ENCODE peak calls at places on chromosomes 2 and 18, in seven cellular contexts. One of them, this sample, is unnamed.
A peak's percentile ranks its signal among the peaks of the same experiment; 100 is the strongest.

GRCh38 chr2:128369126-128369555 is 50.5 kb upstream of the HS6ST1 start:
- DNase-seq in activated T-cell treated with anti-CD3 and anti-CD28 coated beads, Interleukin-2, amount 50 U/mL, for 1 hour: no peak
- DNase-seq in CD8-positive, alpha-beta T cell: no peak
- DNase-seq in HT-29: no peak
- DNase-seq in Daoy: no peak
- DNase-seq in adipocyte: peak; percentile 44
- DNase-seq in stimulated activated CD4-positive, alpha-beta T cell treated with anti-CD3 and anti-CD28 coated beads, Interleukin-12 subunit alpha, Interleukin-12 subunit beta, amount 100 ng/mL, for 24 hours: no peak
- DNase-seq in this sample: no peak

GRCh38 chr2:98795903-98796676 is 65.2 kb upstream of the MGAT4A start:
- DNase-seq in activated T-cell treated with anti-CD3 and anti-CD28 coated beads, Interleukin-2, amount 50 U/mL, for 1 hour: no peak
- DNase-seq in CD8-positive, alpha-beta T cell: no peak
- DNase-seq in HT-29: no peak
- DNase-seq in Daoy: no peak
- DNase-seq in adipocyte: no peak
- DNase-seq in stimulated activated CD4-positive, alpha-beta T cell treated with anti-CD3 and anti-CD28 coated beads, Interleukin-12 subunit alpha, Interleukin-12 subunit beta, amount 100 ng/mL, for 24 hours: no peak
- DNase-seq in this sample: no peak

GRCh38 chr2:443211-443610 is 155.3 kb upstream of the ALKAL2 start:
- DNase-seq in activated T-cell treated with anti-CD3 and anti-CD28 coated beads, Interleukin-2, amount 50 U/mL, for 1 hour: no peak
- DNase-seq in CD8-positive, alpha-beta T cell: no peak
- DNase-seq in HT-29: no peak
- DNase-seq in Daoy: no peak
- DNase-seq in adipocyte: no peak
- DNase-seq in stimulated activated CD4-positive, alpha-beta T cell treated with anti-CD3 and anti-CD28 coated beads, Interleukin-12 subunit alpha, Interleukin-12 subunit beta, amount 100 ng/mL, for 24 hours: no peak
- DNase-seq in this sample: no peak

GRCh38 chr2:189076572-189076971 is 102.4 kb downstream of the COL3A1 start:
- DNase-seq in activated T-cell treated with anti-CD3 and anti-CD28 coated beads, Interleukin-2, amount 50 U/mL, for 1 hour: no peak
- DNase-seq in CD8-positive, alpha-beta T cell: no peak
- DNase-seq in HT-29: no peak
- DNase-seq in Daoy: peak; percentile 43
- DNase-seq in adipocyte: peak; percentile 56
- DNase-seq in stimulated activated CD4-positive, alpha-beta T cell treated with anti-CD3 and anti-CD28 coated beads, Interleukin-12 subunit alpha, Interleukin-12 subunit beta, amount 100 ng/mL, for 24 hours: no peak
- DNase-seq in this sample: no peak

GRCh38 chr2:46878240-46878877 is 37.2 kb downstream of the MCFD2 start:
- DNase-seq in activated T-cell treated with anti-CD3 and anti-CD28 coated beads, Interleukin-2, amount 50 U/mL, for 1 hour: no peak
- DNase-seq in CD8-positive, alpha-beta T cell: no peak
- DNase-seq in HT-29: no peak
- DNase-seq in Daoy: no peak
- DNase-seq in adipocyte: no peak
- DNase-seq in stimulated activated CD4-positive, alpha-beta T cell treated with anti-CD3 and anti-CD28 coated beads, Interleukin-12 subunit alpha, Interleukin-12 subunit beta, amount 100 ng/mL, for 24 hours: no peak
- DNase-seq in this sample: no peak

GRCh38 chr2:30232801-30233130 is 1.4 kb downstream of the LBH start:
- DNase-seq in activated T-cell treated with anti-CD3 and anti-CD28 coated beads, Interleukin-2, amount 50 U/mL, for 1 hour: peak; percentile 59
- DNase-seq in CD8-positive, alpha-beta T cell: peak; percentile 42
- DNase-seq in HT-29: no peak
- DNase-seq in Daoy: peak; percentile 58
- DNase-seq in adipocyte: no peak
- DNase-seq in stimulated activated CD4-positive, alpha-beta T cell treated with anti-CD3 and anti-CD28 coated beads, Interleukin-12 subunit alpha, Interleukin-12 subunit beta, amount 100 ng/mL, for 24 hours: no peak
- DNase-seq in this sample: no peak

GRCh38 chr2:70907130-70907756 is 28.5 kb upstream of the ATP6V1B1 start:
- DNase-seq in activated T-cell treated with anti-CD3 and anti-CD28 coated beads, Interleukin-2, amount 50 U/mL, for 1 hour: no peak
- DNase-seq in CD8-positive, alpha-beta T cell: no peak
- DNase-seq in HT-29: no peak
- DNase-seq in Daoy: no peak
- DNase-seq in adipocyte: peak; percentile 49
- DNase-seq in stimulated activated CD4-positive, alpha-beta T cell treated with anti-CD3 and anti-CD28 coated beads, Interleukin-12 subunit alpha, Interleukin-12 subunit beta, amount 100 ng/mL, for 24 hours: no peak
- DNase-seq in this sample: peak; percentile 60

GRCh38 chr2:230665263-230665691 is 47.4 kb upstream of the CAB39 start:
- DNase-seq in activated T-cell treated with anti-CD3 and anti-CD28 coated beads, Interleukin-2, amount 50 U/mL, for 1 hour: no peak
- DNase-seq in CD8-positive, alpha-beta T cell: no peak
- DNase-seq in HT-29: no peak
- DNase-seq in Daoy: no peak
- DNase-seq in adipocyte: no peak
- DNase-seq in stimulated activated CD4-positive, alpha-beta T cell treated with anti-CD3 and anti-CD28 coated beads, Interleukin-12 subunit alpha, Interleukin-12 subunit beta, amount 100 ng/mL, for 24 hours: no peak
- DNase-seq in this sample: no peak

GRCh38 chr18:43465483-43465882 is 188.2 kb upstream of the SYT4 start:
- DNase-seq in activated T-cell treated with anti-CD3 and anti-CD28 coated beads, Interleukin-2, amount 50 U/mL, for 1 hour: no peak
- DNase-seq in CD8-positive, alpha-beta T cell: no peak
- DNase-seq in HT-29: no peak
- DNase-seq in Daoy: no peak
- DNase-seq in adipocyte: no peak
- DNase-seq in stimulated activated CD4-positive, alpha-beta T cell treated with anti-CD3 and anti-CD28 coated beads, Interleukin-12 subunit alpha, Interleukin-12 subunit beta, amount 100 ng/mL, for 24 hours: no peak
- DNase-seq in this sample: no peak

GRCh38 chr2:33498291-33498956 is 22.0 kb downstream of the RASGRP3 start:
- DNase-seq in activated T-cell treated with anti-CD3 and anti-CD28 coated beads, Interleukin-2, amount 50 U/mL, for 1 hour: no peak
- DNase-seq in CD8-positive, alpha-beta T cell: no peak
- DNase-seq in HT-29: no peak
- DNase-seq in Daoy: peak; percentile 38
- DNase-seq in adipocyte: no peak
- DNase-seq in stimulated activated CD4-positive, alpha-beta T cell treated with anti-CD3 and anti-CD28 coated beads, Interleukin-12 subunit alpha, Interleukin-12 subunit beta, amount 100 ng/mL, for 24 hours: no peak
- DNase-seq in this sample: no peak